ENCODE peak calls at places on chromosome 17, in four cellular contexts. K is IMR-90, Z is H1, J is mesendoderm. O is an unnamed sample.
A peak's percentile ranks its signal among the peaks of the same experiment; 100 is the strongest.

GRCh38 chr17:8896641-8897635 is 29.5 kb upstream of the PIK3R6 start:
- DNase-seq in K (no peak), Z (no peak), J (no peak), O (no peak)

GRCh38 chr17:50325906-50326305 is 20.0 kb upstream of the XYLT2 start:
- DNase-seq in K (no peak), Z (no peak), J (no peak), O (no peak)

GRCh38 chr17:35051183-35051578 is 12.3 kb downstream of the RFFL start:
- DNase-seq in K (no peak), Z (no peak), J (no peak), O (no peak)

GRCh38 chr17:17672453-17673368 is 8.5 kb upstream of the RAI1 start:
- DNase-seq in K (no peak), Z (no peak), J (peak; percentile 43), O (no peak)

GRCh38 chr17:7017827-7018200 is 5.0 kb upstream of the BCL6B start:
- DNase-seq in K (no peak), Z (no peak), J (no peak), O (no peak)

GRCh38 chr17:55303701-55304145 is 39.0 kb downstream of the HLF start:
- DNase-seq in K (peak; percentile 13), Z (no peak), J (no peak), O (no peak)

GRCh38 chr17:64130559-64131001 is 636 bp upstream of the ERN1 start:
- DNase-seq in K (peak; percentile 80), Z (no peak), J (no peak), O (no peak)

GRCh38 chr17:66829386-66829864 is 5.5 kb upstream of the CACNG5 start:
- DNase-seq in K (peak; percentile 73), Z (peak; percentile 41), J (peak; percentile 87), O (peak; percentile 89)

GRCh38 chr17:72126575-72127486 is 6.0 kb downstream of the SOX9 start:
- DNase-seq in K (peak; percentile 83), Z (no peak), J (no peak), O (no peak)

GRCh38 chr17:77287432-77288068 is 146.8 kb downstream of the SEC14L1 start:
- DNase-seq in K (peak; percentile 94), Z (no peak), J (peak; percentile 82), O (peak; percentile 83)

GRCh38 chr17:36687736-36688135 is 86.4 kb downstream of the MRM1 start:
- DNase-seq in K (no peak), Z (no peak), J (peak; percentile 27), O (peak; percentile 71)

GRCh38 chr17:49565948-49566491 is 9.7 kb upstream of the NXPH3 start:
- DNase-seq in K (no peak), Z (no peak), J (no peak), O (no peak)

GRCh38 chr17:61816538-61816937 is 46.8 kb downstream of the BRIP1 start:
- DNase-seq in K (peak; percentile 62), Z (no peak), J (no peak), O (no peak)
- H3K4me2 ChIP-seq in K (no peak overlapping the region), Z (no peak overlapping the region), J (no peak overlapping the region), O (no peak overlapping the region)

GRCh38 chr17:30928584-30928983 is 6.8 kb downstream of the ADAP2 start:
- DNase-seq in K (no peak), Z (no peak), J (peak; percentile 35), O (no peak)

GRCh38 chr17:30930495-30930894 is 8.8 kb downstream of the ADAP2 start:
- DNase-seq in K (no peak), Z (no peak), J (no peak), O (no peak)

GRCh38 chr17:30929081-30929633 is 7.4 kb downstream of the ADAP2 start:
- DNase-seq in K (no peak), Z (no peak), J (no peak), O (no peak)

GRCh38 chr17:30924341-30924740 is 2.6 kb downstream of the ADAP2 start:
- DNase-seq in K (no peak), Z (no peak), J (peak; percentile 22), O (no peak)

GRCh38 chr17:30926516-30926915 is 4.8 kb downstream of the ADAP2 start:
- DNase-seq in K (peak; percentile 20), Z (no peak), J (no peak), O (no peak)
- H3K56ac ChIP-seq in K (no peak overlapping the region), Z (no peak overlapping the region), J (no peak overlapping the region), O (no peak overlapping the region)

GRCh38 chr17:78322858-78323455 is 36.9 kb downstream of the SOCS3 start:
- DNase-seq in K (no peak), Z (no peak), J (no peak), O (no peak)
- H4K8ac ChIP-seq in K (peak overlapping the region; percentile 77), Z (no peak overlapping the region), J (no peak overlapping the region), O (no peak overlapping the region)

GRCh38 chr17:41026668-41027471 is at the start of gene KRTAP1-5:
- DNase-seq in K (peak; percentile 91), Z (no peak), J (no peak), O (no peak)
- H3K4me2 ChIP-seq in K (peak within 1 kb of the TSS; percentile 29), Z (no peak within 1 kb of the TSS), J (no peak within 1 kb of the TSS), O (no peak within 1 kb of the TSS)